ENCODE peak calls at places on chromosomes 11 and 22, in four cellular contexts. One of them, this sample, is unnamed. For H3K4me1, the result is how much of the 10 kb centered on the place peaks cover.

GRCh38 chr22:36510966-36511881 is 4.4 kb upstream of the FOXRED2 start:
- DNase-seq in CD8-positive, alpha-beta T cell: peak
- DNase-seq in PC-9: no peak
- DNase-seq in GM23248: peak
- DNase-seq in this sample: no peak

GRCh38 chr11:38446336-38446735 is 1848.3 kb upstream of the RAG2 start:
- DNase-seq in GM23248: no peak
- DNase-seq in CD8-positive, alpha-beta T cell: no peak
- DNase-seq in PC-9: no peak
- DNase-seq in this sample: no peak

GRCh38 chr11:12066799-12067508 is 43.4 kb upstream of the MICAL2 start:
- DNase-seq in PC-9: peak
- DNase-seq in GM23248: peak
- DNase-seq in CD8-positive, alpha-beta T cell: no peak
- DNase-seq in this sample: peak

GRCh38 chr11:4576880-4577279 is 4.7 kb upstream of the OR52I2 start:
- DNase-seq in PC-9: no peak
- DNase-seq in GM23248: no peak
- DNase-seq in CD8-positive, alpha-beta T cell: no peak
- DNase-seq in this sample: no peak

GRCh38 chr11:119702261-119702591 is 26.8 kb downstream of the NECTIN1 start:
- DNase-seq in GM23248: no peak
- DNase-seq in PC-9: peak
- DNase-seq in CD8-positive, alpha-beta T cell: no peak
- DNase-seq in this sample: no peak

GRCh38 chr11:36258730-36259360 is 30.4 kb downstream of the COMMD9 start:
- DNase-seq in PC-9: peak
- DNase-seq in GM23248: peak
- DNase-seq in CD8-positive, alpha-beta T cell: no peak
- DNase-seq in this sample: peak

GRCh38 chr11:123507043-123507442 is 77.0 kb downstream of the GRAMD1B start:
- DNase-seq in CD8-positive, alpha-beta T cell: no peak
- DNase-seq in PC-9: no peak
- DNase-seq in GM23248: no peak
- DNase-seq in this sample: no peak

GRCh38 chr22:33850724-33851123 is 69.6 kb downstream of the LARGE1 start:
- DNase-seq in PC-9: no peak
- DNase-seq in CD8-positive, alpha-beta T cell: no peak
- DNase-seq in GM23248: no peak
- DNase-seq in this sample: no peak

GRCh38 chr11:1345752-1346513 is 36.5 kb upstream of the TOLLIP start:
- DNase-seq in GM23248: no peak
- DNase-seq in PC-9: no peak
- DNase-seq in CD8-positive, alpha-beta T cell: no peak
- DNase-seq in this sample: no peak

GRCh38 chr11:69393865-69394233 is 87.6 kb upstream of the LINC01488 start:
- DNase-seq in PC-9: no peak
- DNase-seq in GM23248: no peak
- DNase-seq in CD8-positive, alpha-beta T cell: no peak
- DNase-seq in this sample: no peak

GRCh38 chr22:39900306-39901227 is at the start of gene GRAP2:
- DNase-seq in GM23248: no peak
- DNase-seq in PC-9: no peak
- DNase-seq in CD8-positive, alpha-beta T cell: peak
- DNase-seq in this sample: no peak

DNA sequence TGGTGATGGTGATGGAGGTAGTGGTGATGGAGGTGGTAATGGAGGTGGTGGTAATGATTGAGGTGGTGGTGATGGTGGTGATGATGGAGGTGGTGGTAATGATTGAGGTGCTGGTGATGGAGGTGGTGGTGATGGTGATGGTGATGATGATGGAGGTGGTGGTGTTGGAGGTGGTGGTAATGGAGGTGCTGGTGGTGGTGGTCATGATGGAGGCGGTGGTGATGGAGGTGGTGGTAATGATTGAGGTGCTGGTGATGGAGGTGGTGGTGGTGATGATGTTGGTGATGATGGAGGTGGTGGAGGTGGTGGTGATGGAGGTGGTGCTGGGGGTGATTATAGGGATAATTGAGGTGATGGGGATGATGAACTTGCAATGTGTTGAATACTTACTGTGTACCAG is 79.9 kb downstream of the MPPED1 start:
- DNase-seq in PC-9: no peak
- DNase-seq in CD8-positive, alpha-beta T cell: no peak
- DNase-seq in GM23248: no peak
- DNase-seq in this sample: no peak
- H3K4me3 ChIP-seq in PC-9: no peak
- H3K4me3 ChIP-seq in CD8-positive, alpha-beta T cell: no peak
- H3K4me3 ChIP-seq in GM23248: no peak
- H3K4me3 ChIP-seq in this sample: no peak

GRCh38 chr11:113255096-113255495 is 59.3 kb upstream of the TTC12 start:
- DNase-seq in PC-9: no peak
- DNase-seq in CD8-positive, alpha-beta T cell: no peak
- DNase-seq in GM23248: peak
- DNase-seq in this sample: no peak

GRCh38 chr11:113255741-113256140 is 58.6 kb upstream of the TTC12 start:
- DNase-seq in GM23248: no peak
- DNase-seq in CD8-positive, alpha-beta T cell: no peak
- DNase-seq in PC-9: no peak
- DNase-seq in this sample: no peak

GRCh38 chr11:113251281-113251680 is 63.1 kb upstream of the TTC12 start:
- DNase-seq in PC-9: no peak
- DNase-seq in GM23248: no peak
- DNase-seq in CD8-positive, alpha-beta T cell: no peak
- DNase-seq in this sample: no peak

GRCh38 chr11:113256431-113257227 is 57.8 kb upstream of the TTC12 start:
- DNase-seq in GM23248: no peak
- DNase-seq in PC-9: no peak
- DNase-seq in CD8-positive, alpha-beta T cell: no peak
- DNase-seq in this sample: no peak

GRCh38 chr11:113253406-113253805 is 61.0 kb upstream of the TTC12 start:
- DNase-seq in PC-9: no peak
- DNase-seq in CD8-positive, alpha-beta T cell: no peak
- DNase-seq in GM23248: no peak
- DNase-seq in this sample: no peak
- H3K4me1 ChIP-seq in PC-9: under half
- H3K4me1 ChIP-seq in CD8-positive, alpha-beta T cell: under half
- H3K4me1 ChIP-seq in GM23248: under half
- H3K4me1 ChIP-seq in this sample: under half

DNA sequence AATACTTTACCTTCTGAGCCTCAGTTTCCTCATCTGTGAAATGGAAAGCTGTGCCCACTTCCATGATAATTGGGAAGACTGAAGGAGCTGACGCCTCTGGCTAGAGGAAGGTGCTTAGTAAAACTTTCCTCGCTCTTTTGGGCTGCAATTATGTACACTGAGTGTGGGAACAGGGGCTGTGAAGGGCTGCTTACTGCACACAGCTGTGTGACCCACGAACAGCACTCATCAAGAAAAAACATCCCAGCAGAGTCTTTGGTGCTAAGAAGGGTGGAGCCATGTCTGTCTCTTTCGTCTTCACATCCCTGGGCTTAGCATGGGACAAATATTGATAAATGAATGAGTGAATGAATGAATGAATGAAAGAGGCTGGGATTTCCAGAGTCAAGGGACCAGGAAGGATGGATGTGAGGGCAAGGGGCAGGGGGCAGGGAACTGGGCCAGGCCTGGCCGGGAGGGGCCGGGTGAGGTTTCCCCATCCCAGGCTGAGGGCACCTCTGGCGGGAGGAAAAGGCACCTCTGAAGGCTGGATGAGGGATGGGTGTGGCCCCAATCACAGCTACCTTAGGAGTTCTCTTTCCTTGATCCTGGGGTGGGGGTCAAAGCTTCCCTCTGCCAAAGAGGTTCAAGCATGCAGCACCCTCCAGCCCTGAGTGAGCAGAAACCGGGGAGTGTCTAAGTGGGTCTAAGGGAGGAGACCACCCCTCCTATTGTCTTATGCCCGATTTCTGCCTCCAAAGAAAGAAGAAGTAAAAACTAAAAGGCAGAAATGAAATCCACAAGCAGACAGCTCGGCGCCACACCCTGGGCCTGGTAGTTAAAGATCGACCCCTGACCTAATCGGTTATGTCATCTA is 9.2 kb upstream of the CD5 start:
- DNase-seq in CD8-positive, alpha-beta T cell: no peak
- DNase-seq in PC-9: no peak
- DNase-seq in GM23248: no peak
- DNase-seq in this sample: no peak
- H3K27ac ChIP-seq in CD8-positive, alpha-beta T cell: no peak
- H3K27ac ChIP-seq in PC-9: no peak
- H3K27ac ChIP-seq in GM23248: no peak
- H3K27ac ChIP-seq in this sample: no peak

DNA sequence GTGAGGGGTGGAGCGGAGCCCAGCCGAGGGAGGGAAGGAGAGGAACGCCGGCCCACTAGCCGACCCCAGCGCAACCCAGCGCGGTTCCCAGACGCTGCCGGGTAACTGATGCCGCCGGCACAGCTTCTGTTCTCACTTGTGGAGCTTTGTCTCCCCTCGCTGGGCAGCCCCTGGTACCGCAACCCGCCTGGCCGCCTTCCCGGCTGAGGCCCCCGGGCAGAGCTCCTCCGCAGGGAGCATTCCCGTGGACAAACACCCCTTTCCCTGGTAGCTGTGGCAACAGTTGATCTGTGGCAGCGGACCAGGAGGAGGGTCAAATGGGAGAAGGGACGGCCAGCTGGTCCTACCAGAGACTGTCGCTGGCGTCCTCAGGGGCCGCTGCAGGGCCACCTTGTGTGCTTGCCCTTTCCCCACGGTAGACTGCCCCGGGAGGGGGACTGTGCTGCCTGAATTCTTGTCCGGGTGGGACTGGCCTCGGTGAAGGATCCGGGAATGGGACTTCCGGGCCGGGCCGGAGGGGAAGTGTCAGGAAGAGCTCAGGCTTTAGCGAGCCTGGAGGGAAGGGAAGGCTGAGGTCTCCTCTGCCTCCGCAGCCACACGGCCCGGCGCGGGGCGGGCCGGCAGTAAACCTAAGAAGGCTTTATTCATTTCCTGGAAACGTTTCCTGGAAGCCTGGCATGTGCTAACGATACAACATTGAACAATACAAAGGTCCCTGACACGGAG is 468.0 kb downstream of the OPCML start:
- DNase-seq in CD8-positive, alpha-beta T cell: no peak
- DNase-seq in GM23248: peak
- DNase-seq in PC-9: no peak
- DNase-seq in this sample: peak
- H3K4me3 ChIP-seq in CD8-positive, alpha-beta T cell: no peak
- H3K4me3 ChIP-seq in GM23248: peak
- H3K4me3 ChIP-seq in PC-9: no peak
- H3K4me3 ChIP-seq in this sample: no peak

DNA sequence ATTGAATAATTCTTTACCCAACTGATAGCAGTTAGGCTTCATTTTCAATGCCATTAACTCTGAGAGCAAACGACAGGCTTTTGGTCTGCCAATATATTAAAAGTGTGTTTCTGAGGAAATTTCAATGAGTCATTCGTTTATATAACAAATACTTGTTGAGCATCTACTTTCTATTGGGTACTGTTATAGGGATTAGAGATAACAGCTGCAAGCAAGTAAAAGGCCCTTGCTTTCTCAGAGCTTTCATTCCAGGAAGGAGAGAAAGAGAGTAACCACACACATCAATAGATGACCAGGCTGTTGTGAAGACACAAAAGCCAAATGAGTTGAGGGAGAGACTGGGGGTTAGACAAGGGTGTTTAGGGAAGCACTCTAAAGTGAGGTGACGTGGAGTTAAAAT is 35.7 kb downstream of the CD44 start:
- DNase-seq in GM23248: peak
- DNase-seq in CD8-positive, alpha-beta T cell: no peak
- DNase-seq in PC-9: peak
- DNase-seq in this sample: no peak
- H3K4me1 ChIP-seq in GM23248: half or more
- H3K4me1 ChIP-seq in CD8-positive, alpha-beta T cell: half or more
- H3K4me1 ChIP-seq in PC-9: half or more
- H3K4me1 ChIP-seq in this sample: half or more

GRCh38 chr22:23786752-23787599 is at the start of gene SMARCB1:
- DNase-seq in CD8-positive, alpha-beta T cell: peak
- DNase-seq in GM23248: peak
- DNase-seq in PC-9: peak
- DNase-seq in this sample: peak
- H3K27ac ChIP-seq in CD8-positive, alpha-beta T cell: peak
- H3K27ac ChIP-seq in GM23248: peak
- H3K27ac ChIP-seq in PC-9: peak
- H3K27ac ChIP-seq in this sample: peak

GRCh38 chr11:72718101-72718501 is 34.1 kb downstream of the ARAP1 start:
- DNase-seq in GM23248: no peak
- DNase-seq in PC-9: no peak
- DNase-seq in CD8-positive, alpha-beta T cell: no peak
- DNase-seq in this sample: no peak

GRCh38 chr11:72720806-72721205 is 31.4 kb downstream of the ARAP1 start:
- DNase-seq in PC-9: no peak
- DNase-seq in GM23248: peak
- DNase-seq in CD8-positive, alpha-beta T cell: no peak
- DNase-seq in this sample: no peak

GRCh38 chr11:72720047-72720446 is 32.2 kb downstream of the ARAP1 start:
- DNase-seq in GM23248: no peak
- DNase-seq in CD8-positive, alpha-beta T cell: no peak
- DNase-seq in PC-9: no peak
- DNase-seq in this sample: no peak

GRCh38 chr11:72719144-72719543 is 33.1 kb downstream of the ARAP1 start:
- DNase-seq in CD8-positive, alpha-beta T cell: no peak
- DNase-seq in PC-9: no peak
- DNase-seq in GM23248: peak
- DNase-seq in this sample: no peak

GRCh38 chr11:72719551-72719950 is 32.7 kb downstream of the ARAP1 start:
- DNase-seq in PC-9: no peak
- DNase-seq in CD8-positive, alpha-beta T cell: no peak
- DNase-seq in GM23248: no peak
- DNase-seq in this sample: no peak
- H3K4me3 ChIP-seq in PC-9: no peak
- H3K4me3 ChIP-seq in CD8-positive, alpha-beta T cell: no peak
- H3K4me3 ChIP-seq in GM23248: no peak
- H3K4me3 ChIP-seq in this sample: no peak

GRCh38 chr11:65277878-65278277 is 16.1 kb downstream of the POLA2 start:
- DNase-seq in CD8-positive, alpha-beta T cell: no peak
- DNase-seq in GM23248: no peak
- DNase-seq in PC-9: no peak
- DNase-seq in this sample: peak
- H3K4me1 ChIP-seq in CD8-positive, alpha-beta T cell: under half
- H3K4me1 ChIP-seq in GM23248: half or more
- H3K4me1 ChIP-seq in PC-9: under half
- H3K4me1 ChIP-seq in this sample: half or more

DNA sequence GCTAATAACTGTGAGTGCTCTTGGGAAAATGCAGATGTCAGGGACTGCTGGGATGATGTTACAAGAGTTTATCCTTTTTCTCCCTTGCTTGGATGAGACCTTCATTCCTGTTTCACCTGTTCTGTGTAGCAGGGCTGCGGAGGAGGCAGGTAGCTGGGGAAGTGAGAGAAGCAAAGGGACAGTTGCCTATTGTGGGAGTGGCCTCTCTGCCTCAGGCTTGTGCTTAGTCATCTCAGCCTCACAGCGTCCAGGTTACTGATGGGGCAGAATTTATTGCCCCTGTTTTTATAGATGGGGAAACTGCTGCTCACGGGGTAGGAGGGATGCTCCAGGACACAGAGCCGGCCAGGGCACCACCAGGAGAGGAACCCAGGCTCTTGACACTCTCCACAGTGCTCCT is 1.7 kb downstream of the STX3 start:
- DNase-seq in CD8-positive, alpha-beta T cell: no peak
- DNase-seq in GM23248: peak
- DNase-seq in PC-9: peak
- DNase-seq in this sample: no peak
- H3K27ac ChIP-seq in CD8-positive, alpha-beta T cell: no peak
- H3K27ac ChIP-seq in GM23248: peak
- H3K27ac ChIP-seq in PC-9: peak
- H3K27ac ChIP-seq in this sample: no peak